ENCODE peak calls at places on chromosomes 7 and 10, in five cellular contexts. One of them, this sample, is unnamed. For H3K36me3, the result is how much of the 10 kb centered on the place peaks cover.

GRCh38 chr7:157785021-157785441 is 448.2 kb downstream of the DNAJB6 start:
- DNase-seq in PC-3: no peak
- DNase-seq in brain microvascular endothelial cell: no peak
- DNase-seq in cardiac muscle cell: no peak
- DNase-seq in esophagus squamous epithelium: no peak
- DNase-seq in this sample: no peak

GRCh38 chr10:131678171-131678570 is 222.6 kb upstream of the PPP2R2D start:
- DNase-seq in cardiac muscle cell: no peak
- DNase-seq in PC-3: no peak
- DNase-seq in brain microvascular endothelial cell: no peak
- DNase-seq in esophagus squamous epithelium: no peak
- DNase-seq in this sample: no peak

GRCh38 chr10:74223755-74224530 is 72.9 kb downstream of the ADK start:
- DNase-seq in esophagus squamous epithelium: no peak
- DNase-seq in PC-3: peak
- DNase-seq in brain microvascular endothelial cell: peak
- DNase-seq in cardiac muscle cell: no peak
- DNase-seq in this sample: no peak

GRCh38 chr10:92124524-92125168 is 166.2 kb downstream of the CPEB3 start:
- DNase-seq in brain microvascular endothelial cell: peak
- DNase-seq in esophagus squamous epithelium: no peak
- DNase-seq in PC-3: peak
- DNase-seq in cardiac muscle cell: peak
- DNase-seq in this sample: no peak

GRCh38 chr10:86801995-86802394 is 45.6 kb downstream of the BMPR1A start:
- DNase-seq in brain microvascular endothelial cell: no peak
- DNase-seq in PC-3: no peak
- DNase-seq in cardiac muscle cell: no peak
- DNase-seq in esophagus squamous epithelium: no peak
- DNase-seq in this sample: no peak

GRCh38 chr7:77684030-77684429 is 12.2 kb upstream of the RSBN1L start:
- DNase-seq in brain microvascular endothelial cell: peak
- DNase-seq in cardiac muscle cell: peak
- DNase-seq in esophagus squamous epithelium: no peak
- DNase-seq in PC-3: no peak
- DNase-seq in this sample: no peak

GRCh38 chr10:47045331-47045861 is 134.2 kb downstream of the PTPN20 start:
- DNase-seq in cardiac muscle cell: no peak
- DNase-seq in brain microvascular endothelial cell: no peak
- DNase-seq in PC-3: no peak
- DNase-seq in esophagus squamous epithelium: no peak
- DNase-seq in this sample: no peak

GRCh38 chr10:5811387-5811821 is 1.8 kb downstream of the GDI2 start:
- DNase-seq in cardiac muscle cell: peak
- DNase-seq in esophagus squamous epithelium: no peak
- DNase-seq in brain microvascular endothelial cell: no peak
- DNase-seq in PC-3: peak
- DNase-seq in this sample: no peak

GRCh38 chr7:38463277-38464224 is 167.6 kb downstream of the AMPH start:
- DNase-seq in PC-3: peak
- DNase-seq in esophagus squamous epithelium: peak
- DNase-seq in brain microvascular endothelial cell: peak
- DNase-seq in cardiac muscle cell: no peak
- DNase-seq in this sample: peak

GRCh38 chr7:85483205-85483604 is 296.3 kb upstream of the SEMA3D start:
- DNase-seq in cardiac muscle cell: no peak
- DNase-seq in esophagus squamous epithelium: no peak
- DNase-seq in brain microvascular endothelial cell: no peak
- DNase-seq in PC-3: no peak
- DNase-seq in this sample: no peak

GRCh38 chr10:3720228-3721019 is 64.6 kb downstream of the KLF6 start:
- DNase-seq in PC-3: no peak
- DNase-seq in brain microvascular endothelial cell: peak
- DNase-seq in cardiac muscle cell: no peak
- DNase-seq in esophagus squamous epithelium: no peak
- DNase-seq in this sample: no peak

GRCh38 chr10:34768261-34768971 is 46.7 kb downstream of the PARD3 start:
- DNase-seq in brain microvascular endothelial cell: no peak
- DNase-seq in PC-3: peak
- DNase-seq in esophagus squamous epithelium: peak
- DNase-seq in cardiac muscle cell: no peak
- DNase-seq in this sample: no peak

GRCh38 chr10:117255835-117256460 is 15.0 kb downstream of the SLC18A2 start:
- DNase-seq in esophagus squamous epithelium: no peak
- DNase-seq in cardiac muscle cell: no peak
- DNase-seq in PC-3: no peak
- DNase-seq in brain microvascular endothelial cell: no peak
- DNase-seq in this sample: no peak

GRCh38 chr7:20745716-20746115 is 41.0 kb downstream of the SP8 start:
- DNase-seq in esophagus squamous epithelium: no peak
- DNase-seq in brain microvascular endothelial cell: no peak
- DNase-seq in PC-3: no peak
- DNase-seq in cardiac muscle cell: no peak
- DNase-seq in this sample: no peak

GRCh38 chr10:78476156-78476555 is 442.5 kb downstream of the RPS24 start:
- DNase-seq in PC-3: no peak
- DNase-seq in brain microvascular endothelial cell: no peak
- DNase-seq in cardiac muscle cell: no peak
- DNase-seq in esophagus squamous epithelium: no peak
- DNase-seq in this sample: no peak

GRCh38 chr7:98869374-98870070 is at the start of gene TMEM130:
- DNase-seq in brain microvascular endothelial cell: no peak
- DNase-seq in PC-3: no peak
- DNase-seq in cardiac muscle cell: peak
- DNase-seq in esophagus squamous epithelium: no peak
- DNase-seq in this sample: no peak

GRCh38 chr10:132232553-132232949 is 45.8 kb downstream of the DPYSL4 start:
- DNase-seq in PC-3: no peak
- DNase-seq in brain microvascular endothelial cell: no peak
- DNase-seq in esophagus squamous epithelium: no peak
- DNase-seq in cardiac muscle cell: no peak
- DNase-seq in this sample: no peak

GRCh38 chr10:72156223-72156622 is 59.6 kb upstream of the ANAPC16 start:
- DNase-seq in esophagus squamous epithelium: no peak
- DNase-seq in PC-3: no peak
- DNase-seq in brain microvascular endothelial cell: no peak
- DNase-seq in cardiac muscle cell: no peak
- DNase-seq in this sample: no peak

GRCh38 chr7:69341288-69341687 is 257.0 kb upstream of the AUTS2 start:
- DNase-seq in PC-3: no peak
- DNase-seq in cardiac muscle cell: no peak
- DNase-seq in esophagus squamous epithelium: no peak
- DNase-seq in brain microvascular endothelial cell: no peak
- DNase-seq in this sample: no peak

GRCh38 chr7:130387306-130387627 is 7.0 kb downstream of the CPA1 start:
- DNase-seq in esophagus squamous epithelium: no peak
- DNase-seq in PC-3: no peak
- DNase-seq in brain microvascular endothelial cell: no peak
- DNase-seq in cardiac muscle cell: no peak
- DNase-seq in this sample: no peak

GRCh38 chr7:50787825-50788224 is 5.1 kb upstream of the GRB10 start:
- DNase-seq in brain microvascular endothelial cell: no peak
- DNase-seq in cardiac muscle cell: no peak
- DNase-seq in PC-3: no peak
- DNase-seq in esophagus squamous epithelium: no peak
- DNase-seq in this sample: no peak

GRCh38 chr7:101362334-101363195 is at the start of gene COL26A1:
- DNase-seq in esophagus squamous epithelium: no peak
- DNase-seq in brain microvascular endothelial cell: no peak
- DNase-seq in cardiac muscle cell: peak
- DNase-seq in PC-3: no peak
- DNase-seq in this sample: no peak

GRCh38 chr7:13910805-13911551 is 78.5 kb downstream of the ETV1 start:
- DNase-seq in esophagus squamous epithelium: no peak
- DNase-seq in brain microvascular endothelial cell: no peak
- DNase-seq in cardiac muscle cell: no peak
- DNase-seq in PC-3: no peak
- DNase-seq in this sample: peak

GRCh38 chr7:90621130-90621891 is 25.2 kb downstream of the CDK14 start:
- DNase-seq in brain microvascular endothelial cell: no peak
- DNase-seq in PC-3: peak
- DNase-seq in esophagus squamous epithelium: no peak
- DNase-seq in cardiac muscle cell: no peak
- DNase-seq in this sample: no peak

GRCh38 chr7:71626206-71626605 is 494.3 kb downstream of the GALNT17 start:
- DNase-seq in PC-3: no peak
- DNase-seq in brain microvascular endothelial cell: peak
- DNase-seq in cardiac muscle cell: no peak
- DNase-seq in esophagus squamous epithelium: no peak
- DNase-seq in this sample: no peak

GRCh38 chr7:39085189-39085588 is 107.5 kb downstream of the POU6F2 start:
- DNase-seq in cardiac muscle cell: no peak
- DNase-seq in brain microvascular endothelial cell: no peak
- DNase-seq in esophagus squamous epithelium: no peak
- DNase-seq in PC-3: no peak
- DNase-seq in this sample: no peak

GRCh38 chr7:131655866-131656265 is 99.4 kb upstream of the PODXL start:
- DNase-seq in brain microvascular endothelial cell: no peak
- DNase-seq in PC-3: no peak
- DNase-seq in cardiac muscle cell: no peak
- DNase-seq in esophagus squamous epithelium: no peak
- DNase-seq in this sample: no peak

GRCh38 chr7:131655447-131655846 is 99.0 kb upstream of the PODXL start:
- DNase-seq in cardiac muscle cell: no peak
- DNase-seq in esophagus squamous epithelium: no peak
- DNase-seq in PC-3: no peak
- DNase-seq in brain microvascular endothelial cell: no peak
- DNase-seq in this sample: no peak

GRCh38 chr7:131657881-131658280 is 101.5 kb upstream of the PODXL start:
- DNase-seq in PC-3: no peak
- DNase-seq in esophagus squamous epithelium: no peak
- DNase-seq in brain microvascular endothelial cell: no peak
- DNase-seq in cardiac muscle cell: no peak
- DNase-seq in this sample: no peak

GRCh38 chr7:131654668-131655326 is 98.4 kb upstream of the PODXL start:
- DNase-seq in cardiac muscle cell: peak
- DNase-seq in brain microvascular endothelial cell: peak
- DNase-seq in PC-3: peak
- DNase-seq in esophagus squamous epithelium: peak
- DNase-seq in this sample: peak

DNA sequence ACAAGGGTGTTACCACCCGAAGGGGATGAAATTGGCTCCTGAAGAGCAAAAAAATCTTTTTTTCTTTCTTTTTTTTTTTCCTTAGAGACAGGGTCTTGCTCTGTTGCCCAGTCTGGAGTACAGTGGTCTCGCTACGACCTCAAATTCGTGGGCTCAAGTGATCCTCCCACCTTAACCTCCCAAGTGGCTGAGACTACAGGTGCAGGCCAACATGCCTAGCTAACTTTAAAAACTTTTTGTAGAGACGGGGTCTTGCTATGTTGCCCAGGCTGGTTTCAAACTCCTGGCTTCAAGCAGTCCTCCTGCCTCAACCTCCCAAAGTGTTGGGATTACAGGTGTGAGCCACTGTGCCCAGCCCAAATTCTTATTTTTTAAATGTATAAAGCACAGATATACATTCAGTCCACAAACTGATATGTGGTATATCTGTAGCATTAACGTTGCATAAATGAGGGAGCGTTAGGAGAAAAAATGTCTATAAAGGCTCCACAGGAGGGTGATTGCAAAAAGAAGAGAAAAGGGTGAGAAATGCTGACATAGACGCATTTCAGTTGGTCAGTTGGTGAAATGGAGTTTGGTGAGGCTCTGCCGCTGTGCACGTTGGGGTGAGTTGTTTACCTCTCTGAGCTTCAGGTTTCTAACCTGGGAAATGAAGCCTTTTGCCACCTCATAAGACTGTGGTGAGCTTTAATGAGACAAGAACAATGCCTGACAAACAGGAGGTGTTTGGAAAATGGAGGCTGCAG is 100.7 kb upstream of the PODXL start:
- DNase-seq in brain microvascular endothelial cell: no peak
- DNase-seq in esophagus squamous epithelium: no peak
- DNase-seq in cardiac muscle cell: no peak
- DNase-seq in PC-3: no peak
- DNase-seq in this sample: no peak
- H3K27ac ChIP-seq in brain microvascular endothelial cell: no peak
- H3K27ac ChIP-seq in esophagus squamous epithelium: peak
- H3K27ac ChIP-seq in cardiac muscle cell: no peak
- H3K27ac ChIP-seq in PC-3: no peak
- H3K27ac ChIP-seq in this sample: no peak

DNA sequence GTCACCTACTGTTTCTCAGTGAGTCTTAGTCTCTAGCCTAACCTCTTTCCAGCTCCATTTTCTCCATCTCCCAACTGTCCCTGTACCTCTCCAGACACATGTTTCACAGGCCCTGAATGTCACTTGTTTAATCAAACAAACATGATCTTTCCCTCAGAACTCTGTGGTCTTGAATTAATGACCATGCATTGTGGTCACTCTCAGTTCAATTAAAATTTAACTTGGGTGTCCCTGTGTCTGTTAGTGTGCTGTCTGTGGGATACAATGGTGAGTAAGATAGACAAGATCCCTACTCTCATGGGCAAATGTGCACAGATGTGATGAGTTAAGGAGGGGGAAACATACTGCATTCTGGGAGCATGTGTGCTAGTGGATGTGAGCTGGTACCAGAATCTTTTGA is 65.0 kb downstream of the RBM33 start:
- DNase-seq in esophagus squamous epithelium: no peak
- DNase-seq in brain microvascular endothelial cell: no peak
- DNase-seq in PC-3: no peak
- DNase-seq in cardiac muscle cell: no peak
- DNase-seq in this sample: no peak
- H3K36me3 ChIP-seq in esophagus squamous epithelium: half or more
- H3K36me3 ChIP-seq in brain microvascular endothelial cell: under half
- H3K36me3 ChIP-seq in PC-3: under half
- H3K36me3 ChIP-seq in cardiac muscle cell: under half
- H3K36me3 ChIP-seq in this sample: under half

GRCh38 chr10:48656928-48657327 is 27.7 kb upstream of the WDFY4 start:
- DNase-seq in esophagus squamous epithelium: no peak
- DNase-seq in brain microvascular endothelial cell: no peak
- DNase-seq in PC-3: no peak
- DNase-seq in cardiac muscle cell: no peak
- DNase-seq in this sample: no peak
- H3K4me3 ChIP-seq in esophagus squamous epithelium: no peak
- H3K4me3 ChIP-seq in brain microvascular endothelial cell: no peak
- H3K4me3 ChIP-seq in PC-3: peak
- H3K4me3 ChIP-seq in cardiac muscle cell: no peak
- H3K4me3 ChIP-seq in this sample: no peak

GRCh38 chr10:93570383-93570782 is 3.9 kb downstream of the FFAR4 start:
- DNase-seq in brain microvascular endothelial cell: no peak
- DNase-seq in cardiac muscle cell: no peak
- DNase-seq in PC-3: no peak
- DNase-seq in esophagus squamous epithelium: no peak
- DNase-seq in this sample: no peak
- H3K27ac ChIP-seq in brain microvascular endothelial cell: no peak
- H3K27ac ChIP-seq in cardiac muscle cell: no peak
- H3K27ac ChIP-seq in PC-3: no peak
- H3K27ac ChIP-seq in esophagus squamous epithelium: no peak
- H3K27ac ChIP-seq in this sample: no peak

GRCh38 chr7:95583834-95584621 is 12.3 kb downstream of the PDK4 start:
- DNase-seq in PC-3: no peak
- DNase-seq in brain microvascular endothelial cell: no peak
- DNase-seq in cardiac muscle cell: no peak
- DNase-seq in esophagus squamous epithelium: no peak
- DNase-seq in this sample: no peak
- H3K36me3 ChIP-seq in PC-3: under half
- H3K36me3 ChIP-seq in brain microvascular endothelial cell: under half
- H3K36me3 ChIP-seq in cardiac muscle cell: under half
- H3K36me3 ChIP-seq in esophagus squamous epithelium: half or more
- H3K36me3 ChIP-seq in this sample: under half